ENCODE peak calls at places on chromosomes 4 and X, in nine cellular contexts. W is NCI-H1105; B is T-helper 1 cell; R is bronchial epithelial cell; Y is lung; Z is activated CD8-positive, alpha-beta memory T cell treated with anti-CD3 and anti-CD28 coated beads for 48 hours; T is ELR; O is Peyer's patch; S is NCI-H2171. U is an unnamed sample.

GRCh38 chr4:14338866-14339265 is 663.4 kb upstream of the CPEB2 start:
- DNase-seq in W (no peak), B (no peak), R (no peak), Y (no peak), Z (no peak), T (no peak), O (no peak), S (no peak), U (no peak)

GRCh38 chr4:45475490-45475889 is 648.4 kb downstream of the GABRG1 start:
- DNase-seq in W (no peak), B (no peak), R (no peak), Y (no peak), Z (no peak), T (no peak), O (no peak), S (no peak), U (no peak)

GRCh38 chrX:45485682-45486081 is 285.0 kb upstream of the DIPK2B start:
- DNase-seq in W (no peak), B (no peak), R (no peak), Y (no peak), Z (no peak), T (no peak), O (no peak), S (no peak), U (no peak)

GRCh38 chrX:2447484-2447883 is 53.3 kb downstream of the DHRSX start:
- DNase-seq in W (no peak), B (no peak), R (no peak), Y (no peak), Z (no peak), T (no peak), O (no peak), S (no peak), U (no peak)

GRCh38 chrX:74421181-74422028 is at the start of gene SLC16A2:
- DNase-seq in W (peak; percentile 10), B (no peak), R (peak; percentile 50), Y (peak; percentile 57), Z (no peak), T (peak; percentile 78), O (peak; percentile 31), S (peak; percentile 69), U (peak; percentile 85)

GRCh38 chr4:48139688-48140087 is 5.6 kb upstream of the TXK start:
- DNase-seq in W (no peak), B (no peak), R (no peak), Y (no peak), Z (no peak), T (peak; percentile 50), O (peak; percentile 20), S (no peak), U (no peak)

GRCh38 chrX:71989768-71990167 is 79.1 kb downstream of the NHSL2 start:
- DNase-seq in W (no peak), B (no peak), R (peak; percentile 71), Y (no peak), Z (no peak), T (peak; percentile 29), O (no peak), S (no peak), U (no peak)

GRCh38 chr4:174136013-174136412 is 147.5 kb downstream of the FBXO8 start:
- DNase-seq in W (no peak), B (no peak), R (no peak), Y (no peak), Z (no peak), T (peak; percentile 26), O (no peak), S (no peak), U (no peak)

GRCh38 chr4:128663325-128663724 is 146.2 kb upstream of the JADE1 start:
- DNase-seq in W (no peak), B (no peak), R (no peak), Y (no peak), Z (no peak), T (no peak), O (peak; percentile 33), S (no peak), U (no peak)

GRCh38 chr4:48642421-48643144 is 137.5 kb downstream of the FRYL start:
- DNase-seq in W (no peak), B (no peak), R (no peak), Y (no peak), Z (no peak), T (no peak), O (no peak), S (no peak), U (no peak)

U was measured in WERI-Rb-1.